ENCODE peak calls at places on chromosomes 4 and X, in nine cellular contexts. K, P, X, B, H, I, J, F and T are unnamed samples.

GRCh38 chrX:71225661-71226060 is 2.6 kb downstream of the GJB1 start:
- DNase-seq in H (no peak), X (no peak), K (no peak), I (no peak), J (no peak), B (no peak), F (no peak), P (no peak), T (no peak)

GRCh38 chr4:78332974-78333373 is 218.6 kb upstream of the ANXA3 start:
- DNase-seq in J (no peak), B (no peak), F (no peak), H (no peak), P (no peak), X (no peak), K (no peak), I (no peak), T (no peak)

GRCh38 chr4:56267558-56267957 is 119.7 kb downstream of the AASDH start:
- DNase-seq in P (no peak), X (no peak), J (no peak), K (no peak), H (no peak), I (no peak), F (no peak), B (no peak), T (no peak)

GRCh38 chr4:15317246-15317645 is 110.6 kb upstream of the C1QTNF7 start:
- DNase-seq in H (no peak), I (no peak), B (no peak), J (no peak), F (no peak), P (no peak), X (no peak), K (no peak), T (no peak)

GRCh38 chr4:24470681-24471622 is 113.4 kb downstream of the DHX15 start:
- DNase-seq in K (peak; percentile 15), B (no peak), X (no peak), I (peak; percentile 56), F (peak; percentile 54), H (no peak), P (peak; percentile 39), J (no peak), T (no peak)

GRCh38 chrX:105460366-105460765 is 239.9 kb upstream of the TEX13A start:
- DNase-seq in H (no peak), F (peak; percentile 67), I (no peak), X (no peak), J (no peak), P (no peak), B (no peak), K (no peak), T (no peak)

GRCh38 chrX:144006811-144007210 is 122.9 kb downstream of the UBE2NL start:
- DNase-seq in F (peak; percentile 35), I (no peak), K (no peak), B (peak; percentile 0), P (no peak), J (no peak), H (no peak), X (no peak), T (no peak)

GRCh38 chr4:86043755-86044592 is 315.9 kb downstream of the MAPK10 start:
- DNase-seq in B (peak; percentile 41), H (no peak), K (peak; percentile 42), X (no peak), I (no peak), P (no peak), J (no peak), F (peak; percentile 80), T (peak; percentile 1)

GRCh38 chr4:151688003-151688784 is 72.6 kb downstream of the GATB start:
- DNase-seq in X (no peak), B (no peak), F (no peak), I (no peak), H (no peak), J (no peak), P (no peak), K (no peak), T (no peak)

GRCh38 chrX:102627640-102628039 is 23.6 kb upstream of the GPRASP1 start:
- DNase-seq in H (no peak), B (no peak), J (no peak), X (no peak), P (peak; percentile 15), K (no peak), F (no peak), I (no peak), T (no peak)

GRCh38 chrX:120136128-120136527 is 20.4 kb upstream of the RHOXF1 start:
- DNase-seq in X (no peak), H (no peak), J (no peak), F (no peak), I (no peak), K (no peak), B (no peak), P (no peak), T (no peak)

GRCh38 chr4:8472689-8473197 is 32.2 kb downstream of the TRMT44 start:
- DNase-seq in H (no peak), J (no peak), B (no peak), P (no peak), I (no peak), K (peak; percentile 29), F (peak; percentile 96), X (peak; percentile 96), T (no peak)

GRCh38 chrX:136954930-136955329 is 74.4 kb upstream of the RBMX start:
- DNase-seq in F (peak; percentile 60), H (no peak), I (no peak), K (no peak), X (no peak), P (no peak), J (no peak), B (no peak), T (no peak)

GRCh38 chrX:130523460-130524394 is 121.9 kb downstream of the RBMX2 start:
- DNase-seq in P (no peak), K (peak; percentile 47), X (no peak), I (no peak), H (no peak), B (no peak), J (no peak), F (peak; percentile 1), T (no peak)

GRCh38 chrX:107894038-107894437 is 68.4 kb downstream of the MID2 start:
- DNase-seq in B (peak; percentile 36), K (peak; percentile 30), P (peak; percentile 20), X (no peak), J (peak; percentile 13), H (no peak), I (no peak), F (peak; percentile 55), T (peak; percentile 3)

GRCh38 chr4:24594887-24595286 is 10.5 kb upstream of the DHX15 start:
- DNase-seq in K (no peak), P (no peak), H (no peak), F (peak; percentile 29), J (no peak), B (peak; percentile 24), X (peak; percentile 50), I (no peak), T (no peak)

GRCh38 chr4:82905205-82905604 is 4.7 kb downstream of the THAP9 start:
- DNase-seq in H (no peak), F (peak; percentile 17), I (no peak), J (no peak), P (peak; percentile 58), K (no peak), B (no peak), X (no peak), T (peak; percentile 28)

GRCh38 chr4:35793766-35794165 is 450.5 kb downstream of the ARAP2 start:
- DNase-seq in B (no peak), F (no peak), P (no peak), I (no peak), X (no peak), J (no peak), H (no peak), K (no peak), T (no peak)

GRCh38 chrX:145727476-145727875 is 90.2 kb upstream of the SLITRK2 start:
- DNase-seq in I (no peak), F (no peak), B (no peak), X (no peak), K (no peak), J (no peak), H (no peak), P (no peak), T (no peak)

GRCh38 chrX:54044877-54045328 is 630 bp upstream of the PHF8 start:
- DNase-seq in I (peak; percentile 43), B (no peak), P (no peak), F (no peak), X (no peak), H (no peak), K (no peak), J (no peak), T (no peak)

GRCh38 chrX:39726810-39727209 is 370.9 kb downstream of the BCOR start:
- DNase-seq in K (no peak), I (no peak), X (no peak), H (no peak), P (no peak), F (peak; percentile 56), J (no peak), B (no peak), T (no peak)

GRCh38 chr4:138327334-138327733 is 85.2 kb upstream of the SLC7A11 start:
- DNase-seq in H (no peak), X (no peak), B (no peak), F (no peak), P (no peak), J (no peak), I (no peak), K (no peak), T (no peak)

GRCh38 chr4:124334119-124334518 is 378.4 kb downstream of the ANKRD50 start:
- DNase-seq in I (peak; percentile 49), K (peak; percentile 53), F (peak; percentile 90), X (peak; percentile 66), J (no peak), P (no peak), H (no peak), B (peak; percentile 66), T (no peak)

GRCh38 chr4:41844327-41844726 is 90.9 kb upstream of the TMEM33 start:
- DNase-seq in I (no peak), K (no peak), H (no peak), J (no peak), B (no peak), X (no peak), P (no peak), F (no peak), T (no peak)